ENCODE peak calls at places on chromosomes 2 and 18, in four cellular contexts. X is naive thymus-derived CD8-positive, alpha-beta T cell; Z is HFF-Myc; M is endothelial cell. Y is an unnamed sample.

GRCh38 chr2:19614066-19614465 is 255.6 kb upstream of the OSR1 start:
- DNase-seq in X (no peak), Z (no peak), M (no peak), Y (no peak)

GRCh38 chr2:47313141-47313691 is 89.7 kb upstream of the MSH2 start:
- DNase-seq in X (no peak), Z (no peak), M (no peak), Y (no peak)

GRCh38 chr2:60899230-60899891 is 18.0 kb downstream of the REL start:
- DNase-seq in X (no peak), Z (no peak), M (no peak), Y (no peak)

GRCh38 chr2:143513081-143513480 is 383.9 kb downstream of the ARHGAP15 start:
- DNase-seq in X (no peak), Z (peak; percentile 70), M (peak; percentile 46), Y (no peak)

GRCh38 chr18:46324087-46324486 is 219.9 kb downstream of the HAUS1 start:
- DNase-seq in X (no peak), Z (no peak), M (no peak), Y (no peak)

GRCh38 chr2:152523091-152523490 is 188.1 kb downstream of the FMNL2 start:
- DNase-seq in X (no peak), Z (no peak), M (no peak), Y (no peak)

GRCh38 chr2:101150306-101151140 is 659 bp downstream of the TBC1D8 start:
- DNase-seq in X (no peak), Z (no peak), M (peak; percentile 45), Y (peak; percentile 83)

GRCh38 chr18:23357992-23358594 is 95.0 kb upstream of the RIOK3 start:
- DNase-seq in X (no peak), Z (no peak), M (no peak), Y (peak; percentile 84)

GRCh38 chr2:226190479-226191252 is 609.0 kb downstream of the IRS1 start:
- DNase-seq in X (no peak), Z (peak; percentile 56), M (no peak), Y (no peak)